ENCODE peak calls at places on chromosomes 11 and 22, in four cellular contexts. One of them, this sample, is unnamed.

GRCh38 chr11:9225748-9226298 is 39.3 kb downstream of the DENND5A start:
- DNase-seq in fibroblast of pulmonary artery: no peak
- DNase-seq in foreskin fibroblast: no peak
- DNase-seq in B cell: no peak
- DNase-seq in this sample: no peak

GRCh38 chr22:45407793-45408192 is 5.6 kb downstream of the SMC1B start:
- DNase-seq in fibroblast of pulmonary artery: no peak
- DNase-seq in foreskin fibroblast: no peak
- DNase-seq in B cell: no peak
- DNase-seq in this sample: no peak

GRCh38 chr11:68927280-68928107 is 23.8 kb downstream of the IGHMBP2 start:
- DNase-seq in fibroblast of pulmonary artery: peak
- DNase-seq in foreskin fibroblast: peak
- DNase-seq in B cell: peak
- DNase-seq in this sample: peak

GRCh38 chr11:2526808-2527381 is 82.1 kb downstream of the KCNQ1 start:
- DNase-seq in fibroblast of pulmonary artery: no peak
- DNase-seq in foreskin fibroblast: no peak
- DNase-seq in B cell: peak
- DNase-seq in this sample: peak

GRCh38 chr11:19432370-19433163 is 191.8 kb upstream of the E2F8 start:
- DNase-seq in fibroblast of pulmonary artery: peak
- DNase-seq in foreskin fibroblast: peak
- DNase-seq in B cell: peak
- DNase-seq in this sample: peak

GRCh38 chr11:57456960-57457642 is 3.2 kb upstream of the RTN4RL2 start:
- DNase-seq in fibroblast of pulmonary artery: peak
- DNase-seq in foreskin fibroblast: peak
- DNase-seq in B cell: peak
- DNase-seq in this sample: peak

GRCh38 chr22:35046744-35047462 is 19.1 kb upstream of the ISX start:
- DNase-seq in fibroblast of pulmonary artery: no peak
- DNase-seq in foreskin fibroblast: no peak
- DNase-seq in B cell: no peak
- DNase-seq in this sample: no peak

GRCh38 chr11:122979815-122980656 is 1.6 kb downstream of the BSX start:
- DNase-seq in fibroblast of pulmonary artery: no peak
- DNase-seq in foreskin fibroblast: no peak
- DNase-seq in B cell: no peak
- DNase-seq in this sample: peak

GRCh38 chr11:12410006-12410728 is 32.8 kb downstream of the PARVA start:
- DNase-seq in fibroblast of pulmonary artery: peak
- DNase-seq in foreskin fibroblast: peak
- DNase-seq in B cell: no peak
- DNase-seq in this sample: no peak

GRCh38 chr11:20038969-20039368 is 121.3 kb downstream of the DBX1 start:
- DNase-seq in fibroblast of pulmonary artery: no peak
- DNase-seq in foreskin fibroblast: no peak
- DNase-seq in B cell: no peak
- DNase-seq in this sample: no peak

GRCh38 chr11:106496677-106497076 is 419.2 kb downstream of the AASDHPPT start:
- DNase-seq in fibroblast of pulmonary artery: no peak
- DNase-seq in foreskin fibroblast: no peak
- DNase-seq in B cell: no peak
- DNase-seq in this sample: no peak

GRCh38 chr11:1433568-1433967 is 43.8 kb downstream of the BRSK2 start:
- DNase-seq in fibroblast of pulmonary artery: no peak
- DNase-seq in foreskin fibroblast: no peak
- DNase-seq in B cell: no peak
- DNase-seq in this sample: no peak

GRCh38 chr11:44989831-44990566 is 39.3 kb upstream of the TP53I11 start:
- DNase-seq in fibroblast of pulmonary artery: peak
- DNase-seq in foreskin fibroblast: peak
- DNase-seq in B cell: no peak
- DNase-seq in this sample: no peak

DNA sequence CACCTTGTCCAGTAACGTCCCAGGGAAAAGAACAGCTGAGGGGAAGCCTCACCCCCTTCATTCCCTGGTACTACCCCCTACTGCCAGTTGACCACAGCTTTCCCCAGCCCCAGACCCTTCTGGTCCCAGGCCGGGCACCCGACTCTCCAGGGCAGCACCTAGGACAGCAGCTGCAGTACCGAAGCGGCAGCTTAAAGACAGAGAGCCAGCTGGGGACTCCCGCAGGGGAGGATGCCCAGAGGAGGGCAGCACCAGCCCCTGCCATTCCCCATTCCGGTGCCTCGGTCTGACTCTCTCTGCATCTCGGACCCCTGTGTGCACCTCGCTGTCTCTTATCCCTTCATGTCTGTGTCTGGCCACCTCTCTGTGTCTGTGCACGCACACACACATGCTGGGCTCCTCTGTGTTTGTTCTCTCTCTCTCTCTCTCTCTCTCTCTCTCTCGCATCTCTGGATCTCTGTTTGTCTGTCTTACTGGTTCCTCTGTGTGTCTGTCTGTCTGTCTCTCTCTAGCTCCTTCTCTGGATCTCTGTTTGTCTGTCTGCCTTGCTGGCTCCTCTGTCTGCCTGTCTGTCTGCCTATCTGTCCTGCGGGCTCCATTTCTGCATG is 9.4 kb downstream of the IGSF9B start:
- DNase-seq in fibroblast of pulmonary artery: peak
- DNase-seq in foreskin fibroblast: peak
- DNase-seq in B cell: no peak
- DNase-seq in this sample: peak
- TF ChIP-seq CTCF in fibroblast of pulmonary artery: peak
- TF ChIP-seq CTCF in foreskin fibroblast: peak
- TF ChIP-seq CTCF in B cell: no peak
- TF ChIP-seq CTCF in this sample: no peak

DNA sequence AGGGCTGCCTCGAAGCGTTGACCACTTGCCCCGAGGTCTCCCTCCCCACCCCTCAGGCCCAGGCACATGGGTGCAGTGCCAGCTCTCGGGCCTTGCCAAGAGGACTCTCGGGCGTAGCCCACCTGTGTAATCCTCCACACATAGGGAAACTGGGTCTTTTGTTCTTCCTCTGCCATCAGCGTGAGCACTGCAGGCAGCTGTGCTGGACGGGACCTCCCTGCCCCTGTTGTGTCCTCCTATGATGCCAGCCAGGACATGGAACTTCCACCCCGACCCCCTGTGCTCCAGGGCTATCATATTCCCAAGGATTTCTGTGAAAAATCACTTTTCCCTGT is 66.4 kb downstream of the PARVB start:
- DNase-seq in fibroblast of pulmonary artery: no peak
- DNase-seq in foreskin fibroblast: no peak
- DNase-seq in B cell: no peak
- DNase-seq in this sample: no peak
- TF ChIP-seq CTCF in fibroblast of pulmonary artery: no peak
- TF ChIP-seq CTCF in foreskin fibroblast: no peak
- TF ChIP-seq CTCF in B cell: no peak
- TF ChIP-seq CTCF in this sample: no peak

DNA sequence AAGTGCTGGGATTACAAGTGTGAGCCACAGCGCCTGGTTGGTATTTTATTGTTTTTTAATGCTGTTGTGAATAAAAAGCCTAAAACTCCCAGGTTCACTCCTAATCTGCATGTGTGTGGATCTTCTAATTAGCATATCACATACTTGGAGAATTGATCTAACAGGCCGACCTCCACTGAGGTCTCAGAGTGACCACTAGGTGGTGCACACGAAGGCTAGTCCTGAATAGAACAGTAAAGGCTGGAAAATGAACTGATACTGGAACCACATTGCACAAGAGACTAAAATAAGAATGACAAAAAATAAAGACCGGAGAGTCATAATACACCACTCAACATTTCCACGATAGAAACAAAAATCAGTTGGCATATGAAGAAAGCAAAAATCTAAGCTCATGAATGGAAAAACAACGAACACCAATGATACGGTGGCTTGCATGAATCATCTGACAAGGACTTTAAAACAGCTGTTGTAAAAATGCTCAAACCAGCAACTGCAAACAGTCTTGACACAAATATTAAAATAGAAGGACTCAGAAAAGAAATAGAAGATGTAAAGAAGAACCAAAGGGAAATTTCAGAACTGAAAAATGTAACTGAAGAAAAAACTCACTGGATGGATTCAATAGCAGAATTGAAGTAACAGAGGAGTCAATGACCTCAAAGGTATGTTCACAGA is 19.2 kb downstream of the PIM3 start:
- DNase-seq in fibroblast of pulmonary artery: peak
- DNase-seq in foreskin fibroblast: peak
- DNase-seq in B cell: peak
- DNase-seq in this sample: no peak
- TF ChIP-seq CTCF in fibroblast of pulmonary artery: peak
- TF ChIP-seq CTCF in foreskin fibroblast: peak
- TF ChIP-seq CTCF in B cell: peak
- TF ChIP-seq CTCF in this sample: peak

DNA sequence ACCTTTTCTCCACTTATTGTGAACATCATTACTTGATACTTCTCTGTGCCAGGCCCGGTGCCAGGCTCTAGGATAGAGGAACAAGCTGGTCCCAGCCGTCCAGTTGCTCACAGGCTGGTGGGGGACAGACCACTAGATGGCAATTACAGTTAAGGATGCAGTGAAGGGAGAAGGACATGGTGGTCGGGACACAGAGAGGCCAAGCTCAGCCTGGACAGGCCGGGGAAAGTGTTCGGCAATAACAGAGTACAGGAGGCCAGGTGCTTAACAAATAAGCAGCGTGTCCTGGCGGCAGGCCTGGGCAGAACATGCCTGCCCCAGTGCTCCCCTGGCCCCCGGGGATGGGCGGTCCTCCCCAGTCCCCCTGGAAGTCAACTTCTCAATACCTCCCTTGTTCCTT is 5.5 kb downstream of the LGALS12 start:
- DNase-seq in fibroblast of pulmonary artery: no peak
- DNase-seq in foreskin fibroblast: no peak
- DNase-seq in B cell: no peak
- DNase-seq in this sample: no peak
- TF ChIP-seq CTCF in fibroblast of pulmonary artery: no peak
- TF ChIP-seq CTCF in foreskin fibroblast: no peak
- TF ChIP-seq CTCF in B cell: no peak
- TF ChIP-seq CTCF in this sample: no peak

DNA sequence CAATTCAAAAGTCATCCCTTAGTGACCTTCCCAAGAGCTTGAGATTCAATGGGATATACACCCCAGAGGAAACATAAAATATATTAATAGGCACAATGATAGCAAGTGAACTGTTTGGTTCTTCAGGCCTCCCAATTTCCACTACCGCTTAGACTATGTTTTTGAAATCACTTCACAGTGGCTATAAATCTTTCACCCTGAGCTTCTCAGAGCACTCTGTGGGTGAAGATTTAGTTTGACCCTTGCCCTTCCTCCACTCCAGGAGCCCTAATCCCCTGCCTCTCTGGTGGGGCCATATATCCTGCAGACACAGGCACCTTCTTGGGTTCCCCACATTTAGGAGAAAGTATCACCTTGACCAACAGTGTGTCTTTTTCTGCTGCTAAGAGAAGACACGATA is 186.9 kb upstream of the PITPNB start:
- DNase-seq in fibroblast of pulmonary artery: no peak
- DNase-seq in foreskin fibroblast: no peak
- DNase-seq in B cell: no peak
- DNase-seq in this sample: no peak
- TF ChIP-seq CTCF in fibroblast of pulmonary artery: no peak
- TF ChIP-seq CTCF in foreskin fibroblast: no peak
- TF ChIP-seq CTCF in B cell: no peak
- TF ChIP-seq CTCF in this sample: no peak

GRCh38 chr11:31110825-31111224 is 258.7 kb downstream of the DCDC1 start:
- DNase-seq in fibroblast of pulmonary artery: peak
- DNase-seq in foreskin fibroblast: no peak
- DNase-seq in B cell: no peak
- DNase-seq in this sample: no peak

GRCh38 chr11:31106326-31106725 is 263.2 kb downstream of the DCDC1 start:
- DNase-seq in fibroblast of pulmonary artery: no peak
- DNase-seq in foreskin fibroblast: no peak
- DNase-seq in B cell: no peak
- DNase-seq in this sample: no peak

GRCh38 chr11:31102875-31103274 is 266.7 kb downstream of the DCDC1 start:
- DNase-seq in fibroblast of pulmonary artery: no peak
- DNase-seq in foreskin fibroblast: no peak
- DNase-seq in B cell: no peak
- DNase-seq in this sample: no peak

GRCh38 chr11:31109446-31109845 is 260.1 kb downstream of the DCDC1 start:
- DNase-seq in fibroblast of pulmonary artery: no peak
- DNase-seq in foreskin fibroblast: no peak
- DNase-seq in B cell: no peak
- DNase-seq in this sample: no peak

GRCh38 chr11:31106963-31107576 is 262.5 kb downstream of the DCDC1 start:
- DNase-seq in fibroblast of pulmonary artery: peak
- DNase-seq in foreskin fibroblast: no peak
- DNase-seq in B cell: peak
- DNase-seq in this sample: peak
- TF ChIP-seq CTCF in fibroblast of pulmonary artery: peak
- TF ChIP-seq CTCF in foreskin fibroblast: peak
- TF ChIP-seq CTCF in B cell: peak
- TF ChIP-seq CTCF in this sample: peak

DNA sequence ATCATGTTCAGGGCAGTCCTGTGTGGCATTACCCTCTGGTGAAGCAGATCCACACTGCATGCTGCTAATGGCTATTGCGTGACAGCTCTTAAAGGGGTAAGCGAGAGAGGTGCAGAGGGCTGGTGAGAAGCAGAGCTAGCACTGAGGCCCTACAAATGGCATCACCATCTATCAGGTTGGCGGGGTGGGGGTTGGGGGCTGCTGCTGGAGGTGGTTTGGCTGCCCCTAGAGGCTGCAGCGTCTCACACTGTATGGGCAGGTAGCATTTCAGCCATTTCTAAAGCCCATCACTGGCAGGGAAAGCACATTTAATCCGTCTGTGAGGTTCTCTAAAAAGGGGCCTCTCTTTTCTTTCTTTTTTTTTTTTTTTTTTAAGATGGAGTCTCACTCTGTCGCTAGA is 16.8 kb upstream of the TMA7B start:
- DNase-seq in fibroblast of pulmonary artery: no peak
- DNase-seq in foreskin fibroblast: no peak
- DNase-seq in B cell: no peak
- DNase-seq in this sample: no peak
- TF ChIP-seq CTCF in fibroblast of pulmonary artery: peak
- TF ChIP-seq CTCF in foreskin fibroblast: no peak
- TF ChIP-seq CTCF in B cell: no peak
- TF ChIP-seq CTCF in this sample: peak

DNA sequence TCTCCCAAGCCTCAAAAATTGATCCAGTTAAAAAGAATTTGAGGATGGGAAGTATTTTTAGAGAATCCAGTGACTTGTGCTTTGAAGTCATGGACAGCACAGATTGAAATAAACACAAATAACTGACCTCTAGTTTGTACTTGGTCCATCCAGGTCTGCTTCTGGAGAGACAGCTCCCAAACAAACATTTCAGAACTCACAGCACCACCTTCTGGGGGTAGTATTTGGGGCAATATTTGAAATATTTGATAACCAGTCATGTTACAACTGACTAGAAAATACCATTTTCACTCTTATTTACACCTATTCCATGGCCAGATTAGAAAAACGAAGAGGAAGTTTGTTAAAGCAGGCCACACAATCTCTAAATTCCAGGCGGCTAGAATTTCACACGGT is 56.2 kb downstream of the CTSC start:
- DNase-seq in fibroblast of pulmonary artery: peak
- DNase-seq in foreskin fibroblast: peak
- DNase-seq in B cell: no peak
- DNase-seq in this sample: no peak
- TF ChIP-seq CTCF in fibroblast of pulmonary artery: peak
- TF ChIP-seq CTCF in foreskin fibroblast: peak
- TF ChIP-seq CTCF in B cell: no peak
- TF ChIP-seq CTCF in this sample: peak